ENCODE peak calls at places on chromosome 1, in eight cellular contexts. A is spleen, D is ovary, X is colonic mucosa, F is mammary epithelial cell, S is left lung, J is astrocyte, P is lower lobe of right lung. G is an unnamed sample. For H3K4me1 and H3K36me3, the result is how much of the 10 kb centered on the place peaks cover.

GRCh38 chr1:1440941-1441888 is 5.7 kb downstream of the VWA1 start:
- DNase-seq in A (peak), D (peak), X (no peak), F (no peak), S (peak), J (no peak), P (peak), G (peak)

GRCh38 chr1:15056515-15057285 is 96.8 kb upstream of the TMEM51 start:
- DNase-seq in A (no peak), D (no peak), X (no peak), F (peak), S (peak), J (peak), P (no peak), G (no peak)

GRCh38 chr1:41274827-41275519 is 32.9 kb upstream of the SCMH1 start:
- DNase-seq in A (no peak), D (no peak), X (no peak), F (no peak), S (no peak), J (no peak), P (no peak), G (no peak)

GRCh38 chr1:109327285-109327684 is 20.5 kb upstream of the MYBPHL start:
- DNase-seq in A (no peak), D (no peak), X (no peak), F (peak), S (no peak), J (peak), P (no peak), G (no peak)

GRCh38 chr1:159791461-159791860 is 10.7 kb downstream of the DUSP23 start:
- DNase-seq in A (no peak), D (no peak), X (no peak), F (no peak), S (no peak), J (no peak), P (no peak), G (no peak)

GRCh38 chr1:2974701-2975301 is 46.5 kb upstream of the ACTRT2 start:
- DNase-seq in A (no peak), D (no peak), X (no peak), F (no peak), S (no peak), J (no peak), P (no peak), G (no peak)

GRCh38 chr1:90704817-90705216 is 12.3 kb downstream of the BARHL2 start:
- DNase-seq in A (no peak), D (no peak), X (no peak), F (no peak), S (no peak), J (no peak), P (no peak), G (no peak)

GRCh38 chr1:31768407-31768806 is 4.3 kb upstream of the ADGRB2 start:
- DNase-seq in A (no peak), D (no peak), X (no peak), F (no peak), S (no peak), J (no peak), P (no peak), G (no peak)

GRCh38 chr1:160115545-160116276 is at the start of gene ATP1A2:
- DNase-seq in A (no peak), D (peak), X (no peak), F (no peak), S (no peak), J (no peak), P (no peak), G (peak)

GRCh38 chr1:202310071-202310725 is 31.5 kb downstream of the UBE2T start:
- DNase-seq in A (no peak), D (no peak), X (no peak), F (no peak), S (no peak), J (no peak), P (no peak), G (no peak)

GRCh38 chr1:7300893-7301292 is 470.2 kb upstream of the VAMP3 start:
- DNase-seq in A (no peak), D (no peak), X (peak), F (peak), S (no peak), J (peak), P (no peak), G (no peak)

GRCh38 chr1:213989740-213990472 is 2.1 kb downstream of the PROX1 start:
- DNase-seq in A (no peak), D (no peak), X (peak), F (no peak), S (no peak), J (no peak), P (no peak), G (no peak)

GRCh38 chr1:35442737-35443136 is 114.5 kb downstream of the KIAA0319L start:
- DNase-seq in A (no peak), D (no peak), X (no peak), F (no peak), S (no peak), J (no peak), P (no peak), G (no peak)

GRCh38 chr1:166840309-166841302 is 1.3 kb downstream of the POGK start:
- DNase-seq in A (no peak), D (no peak), X (peak), F (peak), S (peak), J (peak), P (no peak), G (no peak)

GRCh38 chr1:102174259-102174863 is 177.6 kb upstream of the OLFM3 start:
- DNase-seq in A (no peak), D (no peak), X (peak), F (peak), S (no peak), J (no peak), P (no peak), G (no peak)

GRCh38 chr1:180791806-180792205 is 120.9 kb upstream of the KIAA1614 start:
- DNase-seq in A (no peak), D (no peak), X (no peak), F (peak), S (no peak), J (peak), P (no peak), G (no peak)

GRCh38 chr1:109170051-109170775 is 43.5 kb upstream of the SARS1 start:
- DNase-seq in A (no peak), D (no peak), X (no peak), F (no peak), S (no peak), J (no peak), P (no peak), G (no peak)

GRCh38 chr1:93255222-93256079 is 74.9 kb downstream of the CCDC18 start:
- DNase-seq in A (no peak), D (no peak), X (no peak), F (peak), S (no peak), J (peak), P (no peak), G (no peak)

GRCh38 chr1:231584117-231584516 is 42.5 kb upstream of the DISC1 start:
- DNase-seq in A (no peak), D (no peak), X (no peak), F (peak), S (no peak), J (peak), P (no peak), G (no peak)

GRCh38 chr1:93459126-93459525 is 11.2 kb downstream of the FNBP1L start:
- DNase-seq in A (no peak), D (no peak), X (no peak), F (no peak), S (no peak), J (peak), P (no peak), G (no peak)

GRCh38 chr1:204584699-204585372 is 68.6 kb downstream of the MDM4 start:
- DNase-seq in A (peak), D (no peak), X (no peak), F (no peak), S (no peak), J (no peak), P (no peak), G (no peak)

GRCh38 chr1:233998926-233999325 is 94.5 kb downstream of the SLC35F3 start:
- DNase-seq in A (no peak), D (no peak), X (no peak), F (no peak), S (no peak), J (no peak), P (no peak), G (no peak)

GRCh38 chr1:26828352-26829093 is 2.0 kb downstream of the ZDHHC18 start:
- DNase-seq in A (peak), D (no peak), X (peak), F (no peak), S (peak), J (no peak), P (peak), G (no peak)

GRCh38 chr1:92749024-92749634 is 35.8 kb downstream of the EVI5 start:
- DNase-seq in A (no peak), D (no peak), X (peak), F (peak), S (no peak), J (peak), P (no peak), G (no peak)

GRCh38 chr1:67723620-67724019 is 38.6 kb downstream of the GADD45A start:
- DNase-seq in A (no peak), D (no peak), X (no peak), F (peak), S (no peak), J (peak), P (no peak), G (no peak)

GRCh38 chr1:228100822-228101613 is 2.1 kb downstream of the C1orf35 start:
- DNase-seq in A (peak), D (peak), X (no peak), F (no peak), S (no peak), J (no peak), P (no peak), G (no peak)

GRCh38 chr1:1079408-1080121 is 5.5 kb upstream of the RNF223 start:
- DNase-seq in A (peak), D (peak), X (peak), F (peak), S (peak), J (peak), P (peak), G (peak)

GRCh38 chr1:229155472-229155871 is 115.4 kb upstream of the RAB4A start:
- DNase-seq in A (peak), D (no peak), X (no peak), F (no peak), S (peak), J (no peak), P (no peak), G (peak)

GRCh38 chr1:166925791-166926483 is 49.4 kb downstream of the ILDR2 start:
- DNase-seq in A (no peak), D (no peak), X (no peak), F (no peak), S (no peak), J (peak), P (no peak), G (no peak)

GRCh38 chr1:225677350-225678124 is 24.6 kb upstream of the ENAH start:
- DNase-seq in A (no peak), D (peak), X (no peak), F (no peak), S (no peak), J (no peak), P (no peak), G (no peak)

GRCh38 chr1:40132383-40133121 is 28.6 kb upstream of the RLF start:
- DNase-seq in A (no peak), D (no peak), X (no peak), F (no peak), S (no peak), J (no peak), P (no peak), G (no peak)

GRCh38 chr1:8435569-8436071 is 117.7 kb downstream of the SLC45A1 start:
- DNase-seq in A (no peak), D (no peak), X (no peak), F (no peak), S (no peak), J (no peak), P (no peak), G (no peak)

GRCh38 chr1:114719424-114719787 is 2.8 kb upstream of the NRAS start:
- DNase-seq in A (no peak), D (no peak), X (no peak), F (peak), S (no peak), J (peak), P (no peak), G (no peak)

GRCh38 chr1:153610334-153611023 is 2.5 kb downstream of the S100A16 start:
- DNase-seq in A (peak), D (no peak), X (peak), F (peak), S (no peak), J (peak), P (no peak), G (peak)

GRCh38 chr1:207579436-207579799 is 65.5 kb upstream of the CR1L start:
- DNase-seq in A (no peak), D (no peak), X (peak), F (peak), S (no peak), J (peak), P (peak), G (no peak)

GRCh38 chr1:150429805-150430204 is 57.4 kb upstream of the TARS2 start:
- DNase-seq in A (no peak), D (no peak), X (no peak), F (peak), S (no peak), J (no peak), P (no peak), G (no peak)

GRCh38 chr1:169048043-169048442 is 58.4 kb upstream of the ATP1B1 start:
- DNase-seq in A (no peak), D (no peak), X (peak), F (peak), S (no peak), J (no peak), P (no peak), G (no peak)

GRCh38 chr1:112358798-112359408 is 37.1 kb upstream of the CTTNBP2NL start:
- DNase-seq in A (peak), D (peak), X (peak), F (peak), S (peak), J (peak), P (peak), G (peak)

GRCh38 chr1:24536391-24536840 is 19.5 kb upstream of the NCMAP start:
- DNase-seq in A (peak), D (no peak), X (peak), F (no peak), S (no peak), J (peak), P (no peak), G (no peak)

GRCh38 chr1:195345149-195345548 is 1263.1 kb downstream of the KCNT2 start:
- DNase-seq in A (no peak), D (no peak), X (no peak), F (no peak), S (peak), J (no peak), P (peak), G (no peak)
- TF ChIP-seq CTCF in A (no peak), D (no peak), X (no peak), F (no peak), S (no peak), J (no peak), P (no peak), G (no peak)

DNA sequence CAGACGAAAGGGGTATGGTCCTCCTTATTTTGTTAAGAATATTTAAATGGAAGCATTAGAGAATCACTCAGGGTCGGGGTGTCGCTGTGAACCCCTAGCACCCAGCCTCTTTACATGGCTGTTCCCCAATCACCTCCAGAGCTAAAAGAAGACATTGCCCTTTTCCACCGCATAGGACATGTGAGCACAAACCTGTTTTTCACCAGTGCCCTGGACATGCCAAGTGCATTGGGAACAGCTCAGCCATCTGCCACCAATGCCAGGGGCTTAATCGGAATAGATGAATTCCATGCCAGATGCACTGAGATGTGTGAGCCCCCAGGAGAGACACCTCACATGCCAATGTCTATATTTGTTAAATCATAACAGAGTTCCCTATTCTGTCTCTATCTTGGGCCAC is 33.3 kb downstream of the EIF2D start:
- DNase-seq in A (no peak), D (no peak), X (no peak), F (no peak), S (no peak), J (no peak), P (no peak), G (no peak)
- H3K4me1 ChIP-seq in A (half or more), D (under half), X (under half), F (under half), S (under half), J (under half), P (half or more), G (under half)

GRCh38 chr1:155971910-155972809 is 6.2 kb downstream of the ARHGEF2 start:
- DNase-seq in A (peak), D (no peak), X (no peak), F (no peak), S (no peak), J (no peak), P (no peak), G (no peak)
- H3K36me3 ChIP-seq in A (half or more), D (under half), X (under half), F (under half), S (under half), J (under half), P (under half), G (under half)

DNA sequence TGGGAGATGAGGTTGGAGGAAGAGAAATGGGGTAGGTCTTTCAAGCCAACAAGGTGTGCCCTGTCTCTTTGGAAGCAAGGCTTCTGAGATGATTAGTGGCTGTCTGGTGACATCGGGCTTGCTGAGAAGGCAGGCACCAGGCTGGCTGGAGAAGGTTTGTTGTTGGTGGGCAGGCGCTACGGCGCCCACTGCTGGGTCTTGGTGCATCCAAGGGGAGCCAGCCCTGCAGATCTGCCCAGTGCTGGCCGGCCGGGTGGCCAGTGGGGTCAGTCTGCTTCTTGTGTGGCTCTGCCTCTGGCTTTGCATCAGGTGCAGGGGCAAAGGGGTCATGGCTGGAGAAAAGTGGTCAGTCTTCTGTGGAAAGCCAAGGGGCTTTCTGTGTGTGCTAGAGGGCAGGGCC is 126.2 kb downstream of the TLR5 start:
- DNase-seq in A (peak), D (no peak), X (no peak), F (no peak), S (no peak), J (no peak), P (no peak), G (no peak)
- TF ChIP-seq CTCF in A (no peak), D (no peak), X (no peak), F (no peak), S (no peak), J (no peak), P (no peak), G (no peak)

DNA sequence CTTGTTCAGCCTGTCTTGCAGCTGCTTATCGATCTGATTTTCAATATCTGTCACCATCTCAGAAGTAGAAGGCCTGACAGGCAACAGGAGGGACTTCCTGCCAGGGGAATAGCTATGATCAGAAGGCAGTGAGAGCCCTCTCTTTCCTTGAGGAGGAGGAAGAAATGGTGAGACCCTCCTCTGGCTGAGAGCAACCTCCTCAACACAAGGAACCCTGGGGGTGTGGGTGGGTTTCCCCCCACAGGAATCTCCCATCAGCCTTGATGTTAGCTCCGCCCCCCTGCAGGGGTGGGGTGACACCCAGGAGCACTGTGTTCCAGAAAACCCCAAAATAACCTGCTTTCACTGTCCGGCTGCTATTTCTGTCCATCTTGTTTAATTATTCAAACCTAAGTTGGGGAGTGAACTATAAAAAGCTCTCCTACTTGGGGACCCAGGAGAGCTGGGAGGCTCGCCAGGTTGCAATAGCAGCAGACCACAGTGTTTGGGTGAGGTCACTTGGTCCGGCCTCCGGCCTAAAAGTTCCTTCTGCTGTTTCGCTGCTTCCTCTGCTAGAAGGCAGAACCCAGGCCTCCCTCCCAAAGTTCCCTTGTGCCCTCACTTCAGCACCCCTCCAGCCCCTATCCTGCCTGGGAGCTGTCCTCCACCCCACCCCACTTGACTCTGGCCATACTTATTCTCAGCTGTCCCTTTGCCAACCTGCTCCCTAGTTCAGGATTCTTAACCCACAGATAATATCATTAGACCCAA is 7.8 kb upstream of the MEF2D start:
- DNase-seq in A (no peak), D (peak), X (peak), F (no peak), S (no peak), J (peak), P (peak), G (peak)
- H3K4me1 ChIP-seq in A (under half), D (under half), X (under half), F (under half), S (under half), J (under half), P (half or more), G (half or more)

GRCh38 chr1:33332881-33333280 is 12.0 kb upstream of the A3GALT2 start:
- DNase-seq in A (peak), D (no peak), X (no peak), F (no peak), S (no peak), J (no peak), P (peak), G (peak)
- H3K36me3 ChIP-seq in A (half or more), D (under half), X (under half), F (half or more), S (half or more), J (half or more), P (half or more), G (under half)

GRCh38 chr1:117198097-117198496 is 12.6 kb downstream of the VTCN1 start:
- DNase-seq in A (no peak), D (no peak), X (no peak), F (no peak), S (no peak), J (no peak), P (no peak), G (no peak)
- TF ChIP-seq CTCF in A (no peak), D (no peak), X (no peak), F (no peak), S (no peak), J (no peak), P (no peak), G (no peak)

DNA sequence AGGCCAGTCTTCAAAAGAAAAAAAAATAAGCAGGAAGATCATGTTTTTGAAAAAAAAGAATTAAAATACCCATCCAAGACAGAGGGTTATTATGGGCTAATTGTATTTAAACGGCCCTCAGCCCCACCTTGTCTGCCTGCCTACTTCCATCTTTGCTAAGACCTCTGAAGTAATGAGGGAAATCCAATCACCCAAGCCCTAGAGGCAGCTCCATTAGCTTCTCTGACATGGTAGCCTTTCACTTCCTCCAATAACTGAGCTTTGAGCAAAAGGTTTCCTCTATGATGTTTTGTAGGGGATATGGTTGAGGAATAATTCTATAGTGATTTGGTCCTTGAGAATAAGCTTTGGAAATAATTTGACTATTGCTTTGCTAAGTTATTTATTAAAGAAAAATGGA is 178.2 kb upstream of the SGIP1 start:
- DNase-seq in A (no peak), D (no peak), X (no peak), F (no peak), S (no peak), J (no peak), P (no peak), G (no peak)
- H3K4me1 ChIP-seq in A (half or more), D (under half), X (under half), F (under half), S (under half), J (under half), P (half or more), G (half or more)